ENCODE peak calls at places on chromosomes 5 and 9, in six cellular contexts. R, U, B, I, Z and Q are unnamed samples. For H3K36me3, the result is how much of the 10 kb centered on the place peaks cover.

GRCh38 chr9:122786338-122786737 is 2.4 kb upstream of the OR5C1 start:
- DNase-seq in R (no peak), U (no peak), B (no peak), I (no peak), Z (no peak), Q (no peak)

GRCh38 chr9:30299126-30299780 is 2085.2 kb upstream of the ACO1 start:
- DNase-seq in R (no peak), U (no peak), B (no peak), I (no peak), Z (no peak), Q (no peak)

GRCh38 chr5:146048994-146049703 is 56.2 kb downstream of the PLAC8L1 start:
- DNase-seq in R (peak), U (peak), B (peak), I (no peak), Z (peak), Q (peak)

GRCh38 chr5:82314964-82315728 is 37.0 kb upstream of the RPS23 start:
- DNase-seq in R (no peak), U (no peak), B (no peak), I (no peak), Z (no peak), Q (no peak)

GRCh38 chr9:34332370-34332964 is 3.1 kb downstream of the NUDT2 start:
- DNase-seq in R (no peak), U (peak), B (peak), I (no peak), Z (peak), Q (no peak)

GRCh38 chr5:32595118-32595517 is 9.8 kb downstream of the SUB1 start:
- DNase-seq in R (no peak), U (no peak), B (no peak), I (no peak), Z (no peak), Q (no peak)

GRCh38 chr5:32076699-32077695 is 97.1 kb downstream of the GOLPH3 start:
- DNase-seq in R (peak), U (no peak), B (peak), I (no peak), Z (peak), Q (no peak)

GRCh38 chr9:28004900-28005299 is 431.6 kb upstream of the C9orf72 start:
- DNase-seq in R (no peak), U (peak), B (no peak), I (no peak), Z (no peak), Q (no peak)

GRCh38 chr9:122819326-122819725 is 9.1 kb downstream of the PDCL start:
- DNase-seq in R (no peak), U (no peak), B (no peak), I (no peak), Z (no peak), Q (no peak)

GRCh38 chr5:94618029-94618492 is 343 bp downstream of the KIAA0825 start:
- DNase-seq in R (peak), U (peak), B (no peak), I (peak), Z (peak), Q (peak)

DNA sequence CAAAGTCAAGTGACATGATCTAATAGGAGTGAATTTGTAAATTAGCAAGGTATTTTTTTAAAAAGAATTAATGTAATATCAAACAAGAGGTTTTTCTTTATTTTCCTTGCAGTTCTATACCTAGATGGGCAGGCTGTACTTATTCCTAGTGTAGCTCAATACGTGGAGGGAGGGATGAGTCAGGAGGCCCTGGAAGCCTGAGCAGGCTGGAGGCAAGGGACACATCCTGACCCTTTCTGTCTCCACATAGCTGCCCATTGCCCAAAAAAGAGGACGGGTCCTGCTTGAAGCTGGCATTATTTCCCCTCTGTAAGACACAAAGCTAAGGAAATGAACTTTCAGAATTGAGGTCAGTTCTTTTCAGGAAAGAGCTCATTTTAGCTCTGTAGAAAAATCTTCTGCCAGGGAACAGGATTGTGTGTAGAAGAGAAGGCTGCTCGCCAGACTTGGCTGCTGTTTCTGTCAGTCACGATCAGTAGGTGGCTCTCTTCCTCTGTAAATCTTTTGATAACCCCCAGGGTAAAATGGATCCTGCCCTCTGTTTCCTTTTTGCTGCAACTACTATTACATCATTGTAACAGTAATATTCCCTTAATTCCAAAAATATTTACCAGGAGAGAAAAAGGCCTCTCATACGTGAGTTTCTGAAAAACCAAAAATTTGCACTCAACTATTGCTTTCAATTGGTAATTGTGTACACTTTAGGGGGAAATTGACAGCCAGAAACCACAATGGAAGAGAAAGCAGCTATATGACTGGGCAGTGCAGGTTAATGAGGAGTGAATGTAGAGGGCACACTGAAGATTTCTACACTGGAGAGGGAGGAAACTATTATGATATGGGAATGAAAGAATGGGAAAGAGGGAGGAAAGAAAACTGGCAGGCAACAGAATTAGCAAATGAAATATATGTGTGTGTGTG is 12.3 kb upstream of the IFNW1 start:
- DNase-seq in R (no peak), U (peak), B (peak), I (no peak), Z (peak), Q (no peak)
- TF ChIP-seq CTCF in R (peak), U (peak), B (no peak), I (no peak), Z (peak), Q (no peak)

DNA sequence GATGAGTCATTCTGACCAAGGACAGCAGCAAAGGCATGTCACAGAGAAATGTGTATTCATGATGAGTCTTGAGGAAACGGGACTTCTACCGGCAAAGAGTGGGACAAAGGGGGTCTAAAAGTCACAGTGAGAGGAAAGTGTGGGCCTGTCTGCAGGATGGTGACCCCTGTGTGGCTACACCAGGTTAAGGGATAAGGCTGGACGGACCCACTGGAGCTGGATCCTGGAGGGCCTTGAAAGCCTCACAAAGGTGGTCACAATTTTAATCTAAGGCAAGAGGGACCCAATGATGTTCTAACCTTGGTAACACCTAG is 176.5 kb downstream of the CDK5RAP2 start:
- DNase-seq in R (no peak), U (no peak), B (no peak), I (no peak), Z (no peak), Q (no peak)
- H3K36me3 ChIP-seq in R (half or more), U (under half), B (half or more), I (under half), Z (under half), Q (under half)

DNA sequence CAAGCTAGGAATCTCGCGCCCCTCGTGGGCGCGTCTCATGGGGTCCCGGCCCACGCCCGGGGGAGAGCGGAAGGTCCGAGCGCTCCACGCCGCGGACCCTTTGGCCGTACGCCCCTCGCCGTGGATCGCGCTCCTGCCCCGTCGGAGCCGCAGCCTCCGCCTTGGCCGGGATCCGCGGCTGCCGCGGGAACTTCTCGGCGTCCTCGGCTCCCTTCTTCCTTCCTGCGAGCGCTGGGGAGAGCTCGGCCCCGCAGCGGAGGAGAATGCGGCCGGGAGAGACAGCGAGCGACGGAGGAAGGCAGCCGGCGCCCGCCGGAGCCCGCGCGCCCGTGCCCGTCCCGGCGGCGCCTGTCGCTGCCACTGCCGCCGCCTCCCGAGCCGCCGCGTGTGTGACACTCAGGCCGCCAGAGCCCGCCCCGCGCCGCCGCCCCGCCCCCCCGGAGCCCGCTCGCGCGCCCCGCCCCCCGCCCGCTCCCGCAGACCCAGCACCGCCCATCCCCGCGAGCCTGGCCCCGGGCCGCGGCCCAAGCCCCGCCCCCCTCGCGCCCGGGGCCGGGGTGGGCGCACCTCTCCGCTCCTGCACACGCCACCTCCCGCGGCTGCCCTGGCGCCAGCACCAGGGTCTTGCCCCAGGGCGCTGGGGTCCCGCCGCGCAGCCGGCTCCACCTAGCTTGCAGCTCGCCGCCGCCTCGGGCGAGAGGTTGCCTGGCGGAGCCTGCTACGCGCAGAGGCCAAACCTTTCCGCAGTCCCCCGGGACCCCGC is at the start of gene SHB:
- DNase-seq in R (peak), U (no peak), B (peak), I (peak), Z (peak), Q (peak)
- TF ChIP-seq CTCF in R (no peak), U (no peak), B (no peak), I (no peak), Z (no peak), Q (no peak)

GRCh38 chr9:134153450-134153849 is 10.9 kb downstream of the RNU6ATAC start:
- DNase-seq in R (no peak), U (no peak), B (no peak), I (no peak), Z (no peak), Q (no peak)

GRCh38 chr9:134149380-134149779 is 13.5 kb downstream of the WDR5 start:
- DNase-seq in R (no peak), U (no peak), B (no peak), I (no peak), Z (no peak), Q (no peak)

GRCh38 chr9:134152488-134152887 is 11.9 kb downstream of the RNU6ATAC start:
- DNase-seq in R (no peak), U (no peak), B (no peak), I (no peak), Z (no peak), Q (no peak)

GRCh38 chr9:134152022-134152448 is 12.3 kb downstream of the RNU6ATAC start:
- DNase-seq in R (no peak), U (no peak), B (no peak), I (no peak), Z (no peak), Q (no peak)

DNA sequence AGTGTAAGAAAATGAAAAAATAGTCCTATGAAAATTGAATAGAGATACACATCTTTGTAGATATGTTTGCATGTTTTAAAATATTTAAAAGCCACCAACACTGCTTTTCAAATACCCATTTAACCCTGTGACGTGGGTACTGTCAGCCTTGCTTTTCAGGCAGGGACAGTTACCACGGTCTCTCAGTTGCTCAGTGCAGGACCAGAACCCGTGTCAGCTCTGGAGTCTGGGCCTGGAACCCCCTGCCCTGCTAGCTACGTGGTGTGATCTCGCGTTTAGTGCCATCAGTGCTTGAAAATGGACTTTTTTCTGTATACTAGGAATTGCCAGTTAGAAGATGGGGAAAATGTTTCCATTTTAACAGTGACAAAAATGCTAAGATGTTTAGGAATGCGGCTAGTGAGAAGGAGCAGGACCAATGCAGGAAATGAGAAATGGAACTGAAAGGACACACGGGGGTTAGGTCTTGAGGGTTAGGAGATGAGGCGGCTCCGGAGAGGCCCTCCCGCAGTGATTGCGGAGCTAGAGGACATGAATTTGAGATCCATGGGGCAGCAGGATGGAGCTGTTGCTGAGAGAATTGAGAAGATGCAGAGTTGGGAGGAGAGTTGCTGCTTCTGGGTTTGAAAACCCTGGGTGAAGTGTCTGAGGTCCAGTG is 13.7 kb downstream of the RNU6ATAC start:
- DNase-seq in R (no peak), U (no peak), B (no peak), I (no peak), Z (no peak), Q (no peak)
- H3K36me3 ChIP-seq in R (half or more), U (under half), B (half or more), I (under half), Z (under half), Q (half or more)

GRCh38 chr5:78647411-78647818 is 1.2 kb downstream of the LHFPL2 start:
- DNase-seq in R (no peak), U (no peak), B (peak), I (no peak), Z (peak), Q (peak)

GRCh38 chr5:78648359-78649219 is at the start of gene LHFPL2:
- DNase-seq in R (peak), U (no peak), B (peak), I (peak), Z (peak), Q (peak)

GRCh38 chr5:78649220-78649700 is 688 bp upstream of the LHFPL2 start:
- DNase-seq in R (no peak), U (no peak), B (no peak), I (peak), Z (peak), Q (peak)

GRCh38 chr5:78649816-78650561 is 1.4 kb upstream of the LHFPL2 start:
- DNase-seq in R (no peak), U (no peak), B (no peak), I (peak), Z (peak), Q (no peak)

DNA sequence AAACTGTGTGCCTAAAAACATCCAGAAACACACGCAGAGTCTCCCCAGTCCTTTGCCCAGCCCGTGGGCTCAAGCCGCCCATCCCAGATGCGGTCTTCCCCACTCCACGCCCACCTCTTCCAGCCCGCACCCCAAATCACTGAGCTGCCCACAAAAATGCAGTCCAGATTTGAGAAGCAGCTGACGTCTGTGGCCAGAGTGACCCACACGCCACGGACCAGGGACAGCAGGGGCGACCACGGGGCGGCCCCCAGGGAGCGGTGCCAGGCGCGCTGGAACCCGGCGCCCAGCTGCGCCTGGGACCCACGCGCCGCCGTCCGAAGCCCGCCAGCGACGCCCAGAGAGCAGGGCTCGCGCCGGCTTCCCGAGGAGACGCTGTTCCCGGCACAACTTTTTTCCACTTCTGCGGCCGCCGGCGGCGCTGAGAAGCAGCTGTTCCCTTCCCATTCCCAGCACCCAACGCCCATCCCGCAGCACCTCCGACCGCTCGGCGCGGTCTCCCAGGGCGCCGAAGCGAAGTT is 674 bp downstream of the LHFPL2 start:
- DNase-seq in R (peak), U (no peak), B (peak), I (peak), Z (peak), Q (peak)
- TF ChIP-seq CTCF in R (no peak), U (no peak), B (peak), I (no peak), Z (no peak), Q (no peak)

GRCh38 chr5:176528761-176529115 is 8.5 kb downstream of the RNF44 start:
- DNase-seq in R (peak), U (no peak), B (no peak), I (no peak), Z (no peak), Q (no peak)
- H3K36me3 ChIP-seq in R (half or more), U (under half), B (half or more), I (under half), Z (under half), Q (under half)

DNA sequence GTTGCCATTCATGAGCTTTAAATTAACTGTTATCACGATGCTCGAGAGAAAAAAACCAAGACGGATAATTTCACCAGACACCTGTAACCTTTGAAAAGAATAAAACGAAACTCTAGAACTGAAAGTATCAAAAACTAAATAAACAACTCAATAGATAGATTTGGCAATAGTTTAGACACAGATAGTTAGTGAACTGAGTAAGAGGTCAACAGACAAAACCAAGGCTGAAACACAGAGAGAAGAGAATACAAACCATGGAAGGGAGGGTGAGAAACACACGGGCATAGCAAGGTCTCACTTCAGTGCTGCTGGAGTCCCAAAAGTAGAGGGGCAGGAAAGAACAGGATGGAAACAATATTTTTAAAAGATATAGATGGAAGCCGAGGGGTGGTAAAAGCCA is 3.3 kb upstream of the OR2V1 start:
- DNase-seq in R (no peak), U (no peak), B (no peak), I (no peak), Z (no peak), Q (no peak)
- TF ChIP-seq CTCF in R (no peak), U (no peak), B (no peak), I (no peak), Z (no peak), Q (no peak)

DNA sequence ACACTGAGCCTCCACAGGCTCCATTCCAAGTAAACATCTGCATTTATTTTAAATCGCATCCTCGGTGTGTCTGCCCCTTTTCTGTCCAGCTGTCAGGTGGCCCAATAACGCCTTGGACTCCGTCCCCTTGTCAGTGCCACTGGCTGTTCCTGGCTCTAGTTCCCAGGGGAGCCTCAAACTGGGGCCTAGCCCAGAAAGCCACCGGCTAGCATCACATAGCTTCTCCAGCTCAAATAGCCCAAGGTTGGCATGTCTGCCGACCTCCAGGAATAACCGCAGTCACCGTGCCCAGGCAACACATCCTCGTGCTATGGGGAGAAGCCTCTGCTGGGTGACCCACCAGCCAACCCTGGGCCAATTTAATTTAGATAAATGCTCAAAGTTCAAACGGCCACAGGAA is 11.8 kb downstream of the REXO4 start:
- DNase-seq in R (no peak), U (no peak), B (no peak), I (no peak), Z (no peak), Q (no peak)
- H3K36me3 ChIP-seq in R (under half), U (under half), B (half or more), I (under half), Z (under half), Q (under half)

GRCh38 chr5:150486402-150487198 is 21.3 kb upstream of the NDST1 start:
- DNase-seq in R (peak), U (no peak), B (peak), I (peak), Z (peak), Q (peak)
- TF ChIP-seq CTCF in R (no peak), U (no peak), B (no peak), I (no peak), Z (no peak), Q (no peak)

DNA sequence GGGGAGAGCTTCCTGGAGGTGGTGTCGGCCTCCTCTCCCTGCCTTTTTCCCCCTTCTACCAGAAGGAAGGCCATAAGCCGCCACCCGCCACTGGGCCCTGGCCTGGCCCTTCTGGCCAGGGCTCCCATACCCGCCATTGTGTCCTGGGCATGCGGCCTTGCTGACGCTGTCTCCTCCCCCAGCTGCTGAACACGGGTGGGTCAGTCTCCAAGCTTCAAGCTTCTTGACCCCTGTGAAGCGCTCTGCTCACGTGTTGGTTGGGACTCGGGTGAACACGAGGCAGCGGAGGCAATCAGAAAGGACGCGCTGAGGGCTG is 24.2 kb upstream of the UBAC1 start:
- DNase-seq in R (no peak), U (no peak), B (no peak), I (no peak), Z (no peak), Q (no peak)
- H3K36me3 ChIP-seq in R (under half), U (under half), B (under half), I (under half), Z (under half), Q (under half)